ENCODE peak calls at places on chromosomes 12 and 14, in six cellular contexts. M is H9; H is aorta; Z is esophagus squamous epithelium; X is CD8-positive, alpha-beta memory T cell; V is colonic mucosa. N is an unnamed sample. For H3K4me1, the result is how much of the 10 kb centered on the place peaks cover.

GRCh38 chr14:100534528-100535286 is 52.5 kb downstream of the BEGAIN start:
- DNase-seq in V (peak), Z (no peak), M (peak), H (peak), X (no peak), N (no peak)

GRCh38 chr14:89252887-89253532 is 164.0 kb downstream of the FOXN3 start:
- DNase-seq in H (peak), X (no peak), Z (no peak), V (no peak), M (peak), N (peak)

GRCh38 chr12:71160585-71160984 is 2.8 kb upstream of the TSPAN8 start:
- DNase-seq in X (no peak), V (no peak), H (no peak), Z (no peak), M (no peak), N (no peak)

GRCh38 chr12:53048780-53049401 is 974 bp upstream of the TNS2 start:
- DNase-seq in M (peak), H (peak), X (no peak), Z (no peak), V (peak), N (peak)

GRCh38 chr12:104535383-104535782 is 78.6 kb downstream of the CHST11 start:
- DNase-seq in Z (no peak), M (no peak), X (no peak), V (no peak), H (no peak), N (no peak)

GRCh38 chr12:106736051-106736957 is 38.2 kb upstream of the RIC8B start:
- DNase-seq in X (no peak), V (no peak), Z (no peak), M (no peak), H (no peak), N (no peak)

GRCh38 chr12:127355061-127355820 is 911.7 kb upstream of the TMEM132C start:
- DNase-seq in M (peak), Z (no peak), V (no peak), H (no peak), X (no peak), N (no peak)

GRCh38 chr14:51488569-51489220 is 163.0 kb upstream of the FRMD6 start:
- DNase-seq in M (no peak), Z (no peak), H (no peak), X (no peak), V (no peak), N (no peak)

GRCh38 chr12:31797230-31797872 is 68.5 kb upstream of the AMN1 start:
- DNase-seq in Z (no peak), V (no peak), H (no peak), M (no peak), X (no peak), N (no peak)

GRCh38 chr12:112929715-112930114 is 8.6 kb upstream of the OAS3 start:
- DNase-seq in V (no peak), M (no peak), Z (no peak), X (no peak), H (no peak), N (no peak)

GRCh38 chr14:61619494-61619893 is 75.8 kb upstream of the HIF1A start:
- DNase-seq in Z (no peak), H (no peak), X (no peak), V (no peak), M (no peak), N (no peak)

GRCh38 chr14:37202265-37202664 is 4.5 kb downstream of the MIPOL1 start:
- DNase-seq in V (no peak), X (no peak), Z (no peak), H (no peak), M (no peak), N (no peak)

GRCh38 chr14:99940064-99940463 is 125.2 kb upstream of the EVL start:
- DNase-seq in M (no peak), H (no peak), X (no peak), V (no peak), Z (no peak), N (no peak)

GRCh38 chr12:103901518-103902173 is 28.6 kb upstream of the HSP90B1 start:
- DNase-seq in M (no peak), X (no peak), H (no peak), Z (no peak), V (no peak), N (no peak)

GRCh38 chr14:104216457-104216856 is 78.1 kb downstream of the KIF26A start:
- DNase-seq in X (no peak), V (no peak), M (no peak), Z (no peak), H (peak), N (peak)

GRCh38 chr12:121533391-121534090 is 47.3 kb downstream of the KDM2B start:
- DNase-seq in Z (no peak), X (no peak), M (no peak), H (no peak), V (no peak), N (no peak)

GRCh38 chr14:66311935-66312334 is 174.2 kb upstream of the CCDC196 start:
- DNase-seq in M (no peak), V (no peak), H (no peak), Z (no peak), X (no peak), N (no peak)

GRCh38 chr12:53623526-53623925 is 2.7 kb downstream of the ATF7 start:
- DNase-seq in X (no peak), H (no peak), Z (no peak), M (no peak), V (peak), N (no peak)

GRCh38 chr14:75504411-75504810 is 17.9 kb upstream of the BATF start:
- DNase-seq in X (no peak), Z (no peak), V (no peak), M (no peak), H (no peak), N (no peak)

DNA sequence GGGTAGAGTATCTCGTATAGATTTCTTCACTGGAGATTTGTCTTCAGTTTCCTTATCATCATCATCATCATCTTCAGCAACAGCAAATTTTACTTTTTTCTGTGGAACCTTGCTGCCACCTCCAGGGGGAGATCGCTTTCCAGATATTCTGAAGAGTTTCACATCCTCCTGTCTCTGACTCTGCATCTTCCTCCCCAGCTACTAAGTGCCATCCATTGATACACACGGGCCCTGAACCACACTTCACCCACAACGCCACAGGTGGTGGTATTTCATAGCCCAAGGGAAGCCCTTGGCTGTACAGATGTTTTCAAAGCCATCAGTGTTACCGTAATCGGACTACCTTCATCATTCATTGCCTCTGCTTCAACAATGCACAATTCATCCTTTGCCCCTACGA is 82.2 kb downstream of the PPP2R5C start:
- DNase-seq in M (no peak), H (no peak), V (no peak), X (peak), Z (no peak), N (no peak)
- H3K4me1 ChIP-seq in M (under half), H (under half), V (under half), X (half or more), Z (under half), N (under half)

GRCh38 chr12:47078086-47078395 is 1.4 kb upstream of the PCED1B start:
- DNase-seq in M (no peak), X (no peak), Z (no peak), V (no peak), H (no peak), N (no peak)
- H3K27ac ChIP-seq in M (no peak), X (no peak), Z (no peak), V (no peak), H (peak), N (no peak)

DNA sequence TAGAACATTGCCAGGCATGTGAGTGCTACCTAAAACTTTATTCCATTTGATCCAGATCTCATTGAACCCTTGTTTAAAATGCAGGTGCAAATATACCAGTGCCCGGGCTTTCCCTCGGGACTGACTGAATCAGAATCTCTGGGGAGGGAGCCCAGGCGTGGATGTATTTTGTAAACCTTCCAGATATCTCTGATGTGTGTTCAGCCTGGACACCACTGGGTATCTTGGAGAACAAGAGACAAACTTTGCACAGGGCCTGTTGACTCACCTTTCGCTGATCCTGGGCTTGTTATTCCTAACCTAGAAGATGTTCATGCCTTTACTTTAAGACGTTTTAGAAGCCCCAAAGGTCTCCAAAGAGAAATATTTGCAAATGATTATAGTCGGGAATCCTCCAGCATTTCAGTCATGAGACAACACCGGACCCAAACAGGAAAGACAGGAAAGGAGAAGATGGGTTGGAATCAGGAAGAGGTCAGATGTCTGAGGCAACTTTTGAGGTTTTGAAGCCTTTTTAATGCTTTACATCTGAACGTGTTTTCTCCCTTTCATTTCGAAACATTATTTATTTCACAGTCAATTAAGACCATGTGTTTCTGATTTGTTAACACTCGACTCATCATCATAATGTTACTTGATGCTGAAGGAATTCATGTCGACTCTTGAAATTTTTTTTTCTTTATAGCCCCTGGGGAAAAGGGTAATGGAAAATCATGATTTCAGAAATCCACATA is 118.6 kb downstream of the PLXNC1 start:
- DNase-seq in X (no peak), V (no peak), H (no peak), Z (no peak), M (no peak), N (no peak)
- H3K4me1 ChIP-seq in X (under half), V (under half), H (under half), Z (half or more), M (under half), N (under half)

GRCh38 chr12:6225630-6226001 is 25.4 kb downstream of the CD9 start:
- DNase-seq in H (no peak), V (no peak), M (no peak), X (no peak), Z (no peak), N (no peak)

GRCh38 chr12:6226002-6226700 is 26.0 kb downstream of the CD9 start:
- DNase-seq in X (no peak), M (no peak), V (peak), Z (no peak), H (peak), N (peak)

GRCh38 chr12:6226701-6227096 is 26.5 kb downstream of the CD9 start:
- DNase-seq in M (no peak), Z (no peak), X (no peak), V (peak), H (no peak), N (peak)

GRCh38 chr12:6223545-6223944 is 23.3 kb downstream of the CD9 start:
- DNase-seq in H (no peak), M (no peak), X (no peak), Z (no peak), V (no peak), N (no peak)

DNA sequence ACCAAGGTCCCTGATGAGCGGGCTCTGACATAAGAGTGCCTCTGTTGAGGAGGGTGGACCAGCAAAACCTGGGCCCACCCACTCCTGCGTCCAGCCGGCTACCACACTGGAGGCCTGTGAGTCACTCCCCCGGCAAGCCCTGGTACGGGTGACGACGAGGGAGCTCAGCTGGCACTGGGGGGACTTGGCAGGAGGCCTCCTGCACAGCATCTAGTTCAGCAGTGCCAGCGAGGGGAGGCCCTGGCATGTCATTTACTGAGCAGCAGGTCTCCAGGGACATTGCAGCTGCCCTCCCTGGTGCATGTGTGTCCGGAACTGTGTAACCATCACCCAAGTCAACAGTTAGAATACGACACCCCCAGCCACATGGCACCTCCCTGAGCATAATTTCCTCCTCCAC is 24.4 kb downstream of the CD9 start:
- DNase-seq in X (no peak), Z (no peak), H (peak), V (no peak), M (no peak), N (peak)
- H3K27ac ChIP-seq in X (no peak), Z (peak), H (peak), V (peak), M (no peak), N (peak)

N was measured in psoas muscle.